ENCODE peak calls at places on chromosomes 5 and 9, in five cellular contexts. Y is Calu3, B is mucosa of gallbladder, C is left ventricle myocardium superior, P is HuH-7. G is an unnamed sample.
A peak's percentile ranks its signal among the peaks of the same experiment; 100 is the strongest.

GRCh38 chr9:88313364-88314220 is 74.7 kb upstream of the SPIN1 start:
- DNase-seq in P (no peak), B (no peak), Y (no peak), C (no peak), G (no peak)

GRCh38 chr5:147611483-147611882 is 101.6 kb upstream of the DPYSL3 start:
- DNase-seq in P (no peak), Y (no peak), B (no peak), C (no peak), G (no peak)

GRCh38 chr5:123966781-123967180 is 454.8 kb downstream of the CSNK1G3 start:
- DNase-seq in P (no peak), Y (no peak), C (no peak), B (no peak), G (no peak)

GRCh38 chr5:159951387-159951786 is 35.1 kb downstream of the ADRA1B start:
- DNase-seq in C (no peak), P (peak; percentile 45), B (no peak), Y (no peak), G (no peak)

GRCh38 chr9:37949576-37949975 is 45.6 kb upstream of the SLC25A51 start:
- DNase-seq in B (no peak), C (no peak), Y (no peak), P (no peak), G (no peak)

GRCh38 chr5:179700401-179700918 is 1.7 kb downstream of the CANX start:
- DNase-seq in P (peak; percentile 45), Y (peak; percentile 24), C (no peak), B (no peak), G (no peak)

GRCh38 chr9:98039474-98040072 is 17.0 kb upstream of the NANS start:
- DNase-seq in B (peak; percentile 68), Y (peak; percentile 14), C (no peak), P (no peak), G (no peak)

GRCh38 chr5:110865400-110866094 is 126.7 kb downstream of the SLC25A46 start:
- DNase-seq in B (no peak), Y (peak; percentile 63), P (peak; percentile 46), C (no peak), G (no peak)

GRCh38 chr5:66454186-66455078 is 141.8 kb upstream of the MAST4 start:
- DNase-seq in B (no peak), C (no peak), Y (no peak), P (no peak), G (no peak)

GRCh38 chr9:116644099-116644688 is 42.9 kb upstream of the TRIM32 start:
- DNase-seq in C (no peak), P (no peak), Y (no peak), B (no peak), G (no peak)

GRCh38 chr5:137734962-137735530 is 843 bp downstream of the KLHL3 start:
- DNase-seq in Y (peak; percentile 34), B (peak; percentile 29), C (peak; percentile 40), P (no peak), G (peak; percentile 55)

GRCh38 chr9:123234853-123235252 is 33.5 kb downstream of the STRBP start:
- DNase-seq in P (no peak), Y (no peak), C (no peak), B (no peak), G (no peak)

GRCh38 chr9:24899463-24899862 is 353.8 kb upstream of the IZUMO3 start:
- DNase-seq in Y (no peak), C (no peak), B (no peak), P (no peak), G (no peak)

GRCh38 chr5:98975223-98975622 is 46.4 kb upstream of the CHD1 start:
- DNase-seq in C (no peak), Y (peak; percentile 14), B (peak; percentile 23), P (no peak), G (no peak)

G was measured in colonic mucosa.